ENCODE peak calls at places on chromosome 19, in four cellular contexts. O is fibroblast of pulmonary artery; K is activated naive CD8-positive, alpha-beta T cell treated with anti-CD3 and anti-CD28 coated beads, Interleukin-2, amount 50 U/mL, for 24 hours; P is stimulated activated CD8-positive, alpha-beta memory T cell treated with anti-CD3 and anti-CD28 coated beads, Interleukin-2, amount 100 ng/mL, for 48 hours. D is an unnamed sample.

GRCh38 chr19:17078038-17078919 is 2.7 kb downstream of the MYO9B start:
- DNase-seq in O (no peak), K (no peak), P (no peak), D (peak)

GRCh38 chr19:21463449-21464105 is 41.8 kb upstream of the ZNF429 start:
- DNase-seq in O (no peak), K (peak), P (no peak), D (peak)

GRCh38 chr19:3024509-3024869 is 4.6 kb downstream of the TLE2 start:
- DNase-seq in O (no peak), K (no peak), P (no peak), D (no peak)

GRCh38 chr19:44212865-44213346 is 574 bp downstream of the ZNF227 start:
- DNase-seq in O (peak), K (peak), P (no peak), D (peak)

GRCh38 chr19:19538077-19538764 is at the start of gene CILP2:
- DNase-seq in O (no peak), K (peak), P (no peak), D (no peak)

GRCh38 chr19:57888494-57889231 is at the start of gene ZNF814:
- DNase-seq in O (peak), K (peak), P (peak), D (peak)

GRCh38 chr19:41321600-41322270 is 11.8 kb downstream of the CCDC97 start:
- DNase-seq in O (peak), K (no peak), P (no peak), D (peak)

GRCh38 chr19:6533746-6534418 is 3.1 kb downstream of the TNFSF9 start:
- DNase-seq in O (no peak), K (no peak), P (no peak), D (no peak)

GRCh38 chr19:49632576-49632975 is 7.4 kb downstream of the RRAS start:
- DNase-seq in O (no peak), K (no peak), P (no peak), D (no peak)

GRCh38 chr19:1181606-1182005 is 7.5 kb upstream of the SBNO2 start:
- DNase-seq in O (no peak), K (no peak), P (no peak), D (no peak)

GRCh38 chr19:18961767-18962423 is 20.9 kb upstream of the HOMER3 start:
- DNase-seq in O (no peak), K (no peak), P (no peak), D (no peak)

GRCh38 chr19:14479309-14479984 is 4.3 kb upstream of the PTGER1 start:
- DNase-seq in O (no peak), K (no peak), P (no peak), D (no peak)

GRCh38 chr19:52946322-52947310 is 16.1 kb downstream of the ZNF816 start:
- DNase-seq in O (no peak), K (no peak), P (no peak), D (peak)

D was measured in choroid plexus epithelial cell.